ENCODE peak calls at places on chromosomes 3 and 15, in four cellular contexts. One of them, this sample, is unnamed.

GRCh38 chr15:48897144-48897814 is 19.3 kb downstream of the EID1 start:
- DNase-seq in heart left ventricle: no peak
- DNase-seq in body of pancreas: no peak
- DNase-seq in H54: no peak
- DNase-seq in this sample: no peak

GRCh38 chr3:149454746-149455145 is 19.8 kb upstream of the TM4SF4 start:
- DNase-seq in heart left ventricle: no peak
- DNase-seq in body of pancreas: no peak
- DNase-seq in H54: no peak
- DNase-seq in this sample: no peak

GRCh38 chr15:62741106-62741505 is 301.4 kb upstream of the TPM1 start:
- DNase-seq in heart left ventricle: no peak
- DNase-seq in body of pancreas: no peak
- DNase-seq in H54: no peak
- DNase-seq in this sample: no peak

GRCh38 chr15:66404532-66404931 is 17.8 kb downstream of the MAP2K1 start:
- DNase-seq in heart left ventricle: no peak
- DNase-seq in body of pancreas: peak; percentile 21
- DNase-seq in H54: no peak
- DNase-seq in this sample: no peak

GRCh38 chr15:42157981-42158765 is 1.7 kb upstream of the PLA2G4F start:
- DNase-seq in heart left ventricle: no peak
- DNase-seq in body of pancreas: no peak
- DNase-seq in H54: peak; percentile 75
- DNase-seq in this sample: no peak

GRCh38 chr15:98889930-98890695 is 117.5 kb downstream of the PGPEP1L start:
- DNase-seq in heart left ventricle: no peak
- DNase-seq in body of pancreas: no peak
- DNase-seq in H54: no peak
- DNase-seq in this sample: no peak

GRCh38 chr15:97972366-97972765 is 11.9 kb downstream of the ARRDC4 start:
- DNase-seq in heart left ventricle: no peak
- DNase-seq in body of pancreas: no peak
- DNase-seq in H54: no peak
- DNase-seq in this sample: no peak

GRCh38 chr3:147431746-147432145 is 22.6 kb downstream of the ZIC1 start:
- DNase-seq in heart left ventricle: no peak
- DNase-seq in body of pancreas: no peak
- DNase-seq in H54: no peak
- DNase-seq in this sample: no peak

GRCh38 chr15:47794266-47794914 is 77.1 kb downstream of the SEMA6D start:
- DNase-seq in heart left ventricle: no peak
- DNase-seq in body of pancreas: no peak
- DNase-seq in H54: no peak
- DNase-seq in this sample: no peak

GRCh38 chr3:129989391-129989790 is 14.9 kb downstream of the TRH start:
- DNase-seq in heart left ventricle: no peak
- DNase-seq in body of pancreas: no peak
- DNase-seq in H54: no peak
- DNase-seq in this sample: no peak

GRCh38 chr15:91055548-91056331 is 33.3 kb upstream of the VPS33B start:
- DNase-seq in heart left ventricle: peak; percentile 53
- DNase-seq in body of pancreas: peak; percentile 78
- DNase-seq in H54: peak; percentile 44
- DNase-seq in this sample: peak; percentile 54

GRCh38 chr15:81327526-81327925 is 3.6 kb upstream of the STARD5 start:
- DNase-seq in heart left ventricle: no peak
- DNase-seq in body of pancreas: no peak
- DNase-seq in H54: peak; percentile 7
- DNase-seq in this sample: no peak

GRCh38 chr3:66538390-66538789 is 37.6 kb upstream of the LRIG1 start:
- DNase-seq in heart left ventricle: no peak
- DNase-seq in body of pancreas: no peak
- DNase-seq in H54: no peak
- DNase-seq in this sample: no peak

GRCh38 chr3:7190094-7190493 is 329.2 kb downstream of the GRM7 start:
- DNase-seq in heart left ventricle: no peak
- DNase-seq in body of pancreas: no peak
- DNase-seq in H54: no peak
- DNase-seq in this sample: no peak

GRCh38 chr3:134312072-134312872 is 61.6 kb upstream of the RYK start:
- DNase-seq in heart left ventricle: no peak
- DNase-seq in body of pancreas: peak; percentile 87
- DNase-seq in H54: no peak
- DNase-seq in this sample: peak; percentile 8

GRCh38 chr3:134314588-134315285 is 59.5 kb downstream of the AMOTL2 start:
- DNase-seq in heart left ventricle: no peak
- DNase-seq in body of pancreas: no peak
- DNase-seq in H54: no peak
- DNase-seq in this sample: no peak

GRCh38 chr3:134313839-134314587 is 60.2 kb downstream of the AMOTL2 start:
- DNase-seq in heart left ventricle: no peak
- DNase-seq in body of pancreas: peak; percentile 33
- DNase-seq in H54: no peak
- DNase-seq in this sample: no peak

GRCh38 chr3:134311693-134312071 is 61.0 kb upstream of the RYK start:
- DNase-seq in heart left ventricle: no peak
- DNase-seq in body of pancreas: no peak
- DNase-seq in H54: no peak
- DNase-seq in this sample: no peak

DNA sequence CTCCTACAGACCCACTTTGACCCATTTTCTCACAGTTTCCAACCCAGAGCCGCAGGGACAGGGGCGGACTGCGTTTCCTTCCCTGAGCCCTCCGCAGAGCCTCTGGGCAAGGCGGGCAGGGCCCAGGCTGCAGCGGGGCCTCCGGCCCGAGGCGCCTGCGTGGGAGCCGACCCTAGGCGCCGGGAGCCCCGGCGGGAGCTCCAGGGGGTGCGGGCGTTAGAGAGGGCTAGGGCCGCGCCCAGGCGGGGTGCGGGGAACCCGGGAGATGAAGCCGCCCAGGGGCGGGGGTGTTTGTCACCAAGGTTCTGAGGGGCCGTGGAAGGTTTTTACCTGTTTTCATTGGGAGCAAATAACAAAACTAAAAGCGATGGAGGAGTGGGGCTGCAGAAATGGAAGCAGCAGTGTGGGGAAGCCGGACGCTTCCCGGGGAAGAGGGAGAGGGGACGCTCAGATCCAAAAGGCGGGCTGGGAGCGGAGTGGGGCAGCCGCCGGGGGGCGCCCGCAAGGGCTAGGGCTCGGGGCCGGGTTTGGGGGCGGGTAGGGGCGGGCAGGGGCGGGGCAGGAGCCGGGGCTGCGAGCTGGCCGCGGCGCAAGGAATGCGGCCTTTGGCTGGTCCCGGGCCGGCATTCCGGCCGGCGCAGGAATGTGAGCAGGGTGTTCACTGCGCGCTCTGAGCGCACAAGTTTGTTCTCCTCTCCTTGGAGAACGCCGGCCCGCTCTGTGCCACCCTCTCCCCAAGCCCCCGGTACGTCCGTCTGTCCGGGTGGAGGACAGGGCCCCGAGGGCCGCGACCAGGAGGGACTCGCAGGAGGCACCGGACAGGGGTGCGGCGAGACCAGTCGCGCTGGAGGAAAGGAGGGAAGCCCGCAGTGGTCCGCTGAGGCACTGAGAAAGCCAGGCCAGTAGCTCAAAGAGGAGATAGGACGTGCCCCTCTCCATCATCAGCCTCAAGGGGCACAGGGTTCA is 61.1 kb downstream of the AMOTL2 start:
- DNase-seq in heart left ventricle: peak; percentile 75
- DNase-seq in body of pancreas: peak; percentile 78
- DNase-seq in H54: peak; percentile 65
- DNase-seq in this sample: peak; percentile 23
- TF ChIP-seq POLR2A in heart left ventricle: peak; percentile 69
- TF ChIP-seq POLR2A in body of pancreas: peak; percentile 76
- TF ChIP-seq POLR2A in H54: peak; percentile 79
- TF ChIP-seq POLR2A in this sample: no peak

GRCh38 chr15:59131955-59132562 is 27.1 kb downstream of the CCNB2 start:
- DNase-seq in heart left ventricle: no peak
- DNase-seq in body of pancreas: no peak
- DNase-seq in H54: no peak
- DNase-seq in this sample: no peak

GRCh38 chr15:59133921-59134427 is 29.0 kb downstream of the CCNB2 start:
- DNase-seq in heart left ventricle: no peak
- DNase-seq in body of pancreas: no peak
- DNase-seq in H54: no peak
- DNase-seq in this sample: no peak

GRCh38 chr15:59140422-59141226 is 35.7 kb downstream of the CCNB2 start:
- DNase-seq in heart left ventricle: no peak
- DNase-seq in body of pancreas: no peak
- DNase-seq in H54: no peak
- DNase-seq in this sample: no peak

GRCh38 chr15:59138243-59138642 is 33.3 kb downstream of the CCNB2 start:
- DNase-seq in heart left ventricle: no peak
- DNase-seq in body of pancreas: peak; percentile 36
- DNase-seq in H54: peak; percentile 32
- DNase-seq in this sample: peak; percentile 78

GRCh38 chr15:59137566-59137965 is 32.6 kb downstream of the CCNB2 start:
- DNase-seq in heart left ventricle: no peak
- DNase-seq in body of pancreas: no peak
- DNase-seq in H54: no peak
- DNase-seq in this sample: no peak
- TF ChIP-seq POLR2A in heart left ventricle: no peak
- TF ChIP-seq POLR2A in body of pancreas: no peak
- TF ChIP-seq POLR2A in H54: no peak
- TF ChIP-seq POLR2A in this sample: no peak

GRCh38 chr3:15860014-15860934 is 62.5 kb upstream of the ANKRD28 start:
- DNase-seq in heart left ventricle: no peak
- DNase-seq in body of pancreas: peak; percentile 86
- DNase-seq in H54: peak; percentile 78
- DNase-seq in this sample: peak; percentile 52
- TF ChIP-seq POLR2A in heart left ventricle: no peak
- TF ChIP-seq POLR2A in body of pancreas: no peak
- TF ChIP-seq POLR2A in H54: no peak
- TF ChIP-seq POLR2A in this sample: no peak

GRCh38 chr3:169389211-169389924 is 274.1 kb downstream of the MECOM start:
- DNase-seq in heart left ventricle: no peak
- DNase-seq in body of pancreas: peak; percentile 52
- DNase-seq in H54: no peak
- DNase-seq in this sample: no peak
- TF ChIP-seq POLR2A in heart left ventricle: no peak
- TF ChIP-seq POLR2A in body of pancreas: no peak
- TF ChIP-seq POLR2A in H54: no peak
- TF ChIP-seq POLR2A in this sample: no peak

DNA sequence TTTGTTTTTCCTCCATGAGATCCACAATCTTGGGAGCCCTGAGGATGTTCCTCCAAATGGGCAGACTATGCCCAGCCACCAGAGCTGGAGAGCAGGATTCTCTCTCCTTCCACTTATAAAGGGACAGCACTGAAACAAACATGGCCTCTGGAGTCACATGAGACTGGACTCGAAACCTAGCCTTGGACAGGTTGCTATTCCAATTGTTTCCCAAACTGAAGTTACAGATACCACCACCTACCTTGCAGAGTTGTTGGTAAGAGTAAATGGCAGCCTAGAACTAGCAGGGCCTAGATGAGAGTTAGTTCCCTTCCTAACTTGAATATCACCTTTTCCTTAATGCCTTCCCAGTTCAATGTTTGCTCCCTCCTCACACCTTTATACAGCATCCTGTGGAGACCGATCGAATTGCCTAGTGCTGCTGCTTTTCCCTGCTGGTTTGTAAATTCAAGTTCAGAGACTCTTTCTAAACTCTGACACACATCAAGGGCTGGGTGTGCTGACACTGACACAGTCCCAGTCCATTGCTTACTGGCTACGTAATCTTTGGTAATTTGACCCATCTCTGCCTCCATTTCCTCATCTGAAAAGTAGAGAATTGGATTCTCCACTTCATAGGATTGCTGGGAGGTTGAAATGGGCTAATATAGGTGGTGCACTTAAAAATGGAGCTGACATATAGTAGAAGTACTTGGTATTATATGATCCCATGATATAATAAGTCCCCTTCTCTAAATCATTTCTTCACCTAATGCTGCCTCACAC is 2.6 kb downstream of the IMP3 start:
- DNase-seq in heart left ventricle: no peak
- DNase-seq in body of pancreas: no peak
- DNase-seq in H54: no peak
- DNase-seq in this sample: no peak
- TF ChIP-seq POLR2A in heart left ventricle: no peak
- TF ChIP-seq POLR2A in body of pancreas: no peak
- TF ChIP-seq POLR2A in H54: no peak
- TF ChIP-seq POLR2A in this sample: no peak

GRCh38 chr15:70072479-70072878 is 25.2 kb downstream of the TLE3 start:
- DNase-seq in heart left ventricle: no peak
- DNase-seq in body of pancreas: no peak
- DNase-seq in H54: no peak
- DNase-seq in this sample: no peak
- TF ChIP-seq POLR2A in heart left ventricle: no peak
- TF ChIP-seq POLR2A in body of pancreas: no peak
- TF ChIP-seq POLR2A in H54: no peak
- TF ChIP-seq POLR2A in this sample: no peak

GRCh38 chr3:154327871-154328270 is 3.6 kb upstream of the DHX36 start:
- DNase-seq in heart left ventricle: no peak
- DNase-seq in body of pancreas: no peak
- DNase-seq in H54: no peak
- DNase-seq in this sample: peak; percentile 6

GRCh38 chr3:154324919-154325318 is 632 bp upstream of the DHX36 start:
- DNase-seq in heart left ventricle: no peak
- DNase-seq in body of pancreas: no peak
- DNase-seq in H54: no peak
- DNase-seq in this sample: peak; percentile 55

GRCh38 chr3:154323921-154324738 is at the start of gene DHX36:
- DNase-seq in heart left ventricle: peak; percentile 90
- DNase-seq in body of pancreas: peak; percentile 91
- DNase-seq in H54: peak; percentile 66
- DNase-seq in this sample: peak; percentile 94
- TF ChIP-seq POLR2A in heart left ventricle: peak; percentile 59
- TF ChIP-seq POLR2A in body of pancreas: peak; percentile 24
- TF ChIP-seq POLR2A in H54: peak; percentile 76
- TF ChIP-seq POLR2A in this sample: peak; percentile 89